ENCODE peak calls at places on chromosomes 2 and 18, in four cellular contexts. One of them, this sample, is unnamed.

GRCh38 chr2:177767768-177768167 is 304.8 kb downstream of the PDE11A start:
- DNase-seq in K562: no peak
- DNase-seq in WTC11: no peak
- DNase-seq in SK-N-SH: no peak
- DNase-seq in this sample: no peak

GRCh38 chr2:210268281-210268680 is 43.0 kb upstream of the ACADL start:
- DNase-seq in K562: no peak
- DNase-seq in SK-N-SH: no peak
- DNase-seq in WTC11: no peak
- DNase-seq in this sample: no peak

GRCh38 chr2:47094519-47095155 is 60.5 kb downstream of the STPG4 start:
- DNase-seq in WTC11: no peak
- DNase-seq in K562: no peak
- DNase-seq in SK-N-SH: peak
- DNase-seq in this sample: no peak

GRCh38 chr2:190467575-190468083 is 59.5 kb downstream of the MFSD6 start:
- DNase-seq in K562: no peak
- DNase-seq in WTC11: no peak
- DNase-seq in SK-N-SH: no peak
- DNase-seq in this sample: no peak

GRCh38 chr2:176931588-176932563 is 280.7 kb upstream of the HNRNPA3 start:
- DNase-seq in WTC11: no peak
- DNase-seq in SK-N-SH: peak
- DNase-seq in K562: peak
- DNase-seq in this sample: no peak

GRCh38 chr2:130878933-130879332 is 42.2 kb downstream of the ARHGEF4 start:
- DNase-seq in WTC11: no peak
- DNase-seq in SK-N-SH: no peak
- DNase-seq in K562: no peak
- DNase-seq in this sample: no peak

GRCh38 chr2:69546646-69547045 is 96.9 kb downstream of the AAK1 start:
- DNase-seq in WTC11: no peak
- DNase-seq in SK-N-SH: no peak
- DNase-seq in K562: no peak
- DNase-seq in this sample: no peak

GRCh38 chr18:64202229-64202835 is 53.4 kb upstream of the LINC00305 start:
- DNase-seq in K562: no peak
- DNase-seq in WTC11: no peak
- DNase-seq in SK-N-SH: no peak
- DNase-seq in this sample: no peak

GRCh38 chr2:182148344-182148743 is 162.7 kb downstream of the PPP1R1C start:
- DNase-seq in SK-N-SH: no peak
- DNase-seq in WTC11: no peak
- DNase-seq in K562: no peak
- DNase-seq in this sample: no peak

GRCh38 chr2:216149741-216150140 is 40.6 kb downstream of the XRCC5 start:
- DNase-seq in SK-N-SH: no peak
- DNase-seq in K562: no peak
- DNase-seq in WTC11: no peak
- DNase-seq in this sample: no peak

GRCh38 chr2:85950743-85951142 is 62.0 kb upstream of the ST3GAL5 start:
- DNase-seq in K562: no peak
- DNase-seq in SK-N-SH: no peak
- DNase-seq in WTC11: no peak
- DNase-seq in this sample: no peak

GRCh38 chr2:120887844-120888243 is 152.2 kb downstream of the GLI2 start:
- DNase-seq in K562: no peak
- DNase-seq in SK-N-SH: no peak
- DNase-seq in WTC11: no peak
- DNase-seq in this sample: no peak

GRCh38 chr18:52054301-52054700 is 285.7 kb upstream of the DCC start:
- DNase-seq in K562: no peak
- DNase-seq in SK-N-SH: no peak
- DNase-seq in WTC11: no peak
- DNase-seq in this sample: no peak

GRCh38 chr18:9838144-9838877 is 47.5 kb upstream of the TXNDC2 start:
- DNase-seq in WTC11: peak
- DNase-seq in SK-N-SH: no peak
- DNase-seq in K562: no peak
- DNase-seq in this sample: no peak

GRCh38 chr2:163554864-163555263 is 180.9 kb downstream of the FIGN start:
- DNase-seq in SK-N-SH: no peak
- DNase-seq in WTC11: no peak
- DNase-seq in K562: no peak
- DNase-seq in this sample: no peak

GRCh38 chr18:70296289-70296688 is 7.4 kb downstream of the SOCS6 start:
- DNase-seq in SK-N-SH: peak
- DNase-seq in WTC11: no peak
- DNase-seq in K562: peak
- DNase-seq in this sample: peak

GRCh38 chr18:5444847-5445246 is 99.0 kb downstream of the EPB41L3 start:
- DNase-seq in WTC11: no peak
- DNase-seq in SK-N-SH: no peak
- DNase-seq in K562: no peak
- DNase-seq in this sample: no peak

GRCh38 chr2:25337891-25338290 is 3.8 kb downstream of the DNMT3A start:
- DNase-seq in K562: no peak
- DNase-seq in WTC11: no peak
- DNase-seq in SK-N-SH: peak
- DNase-seq in this sample: no peak

GRCh38 chr2:206084468-206084869 is 1.5 kb downstream of the INO80D start:
- DNase-seq in K562: peak
- DNase-seq in SK-N-SH: peak
- DNase-seq in WTC11: peak
- DNase-seq in this sample: peak

GRCh38 chr2:5692561-5693287 is 540 bp downstream of the SOX11 start:
- DNase-seq in SK-N-SH: peak
- DNase-seq in K562: no peak
- DNase-seq in WTC11: peak
- DNase-seq in this sample: no peak

GRCh38 chr2:136319227-136319626 is 201.3 kb upstream of the CXCR4 start:
- DNase-seq in WTC11: peak
- DNase-seq in K562: no peak
- DNase-seq in SK-N-SH: no peak
- DNase-seq in this sample: no peak

GRCh38 chr18:21406111-21406510 is 164.1 kb downstream of the GREB1L start:
- DNase-seq in SK-N-SH: no peak
- DNase-seq in WTC11: no peak
- DNase-seq in K562: no peak
- DNase-seq in this sample: no peak

GRCh38 chr18:77821892-77822291 is 572.2 kb downstream of the GALR1 start:
- DNase-seq in SK-N-SH: no peak
- DNase-seq in K562: no peak
- DNase-seq in WTC11: no peak
- DNase-seq in this sample: no peak

GRCh38 chr2:234165421-234165820 is 114.9 kb downstream of the SPP2 start:
- DNase-seq in SK-N-SH: peak
- DNase-seq in WTC11: no peak
- DNase-seq in K562: no peak
- DNase-seq in this sample: no peak

GRCh38 chr2:239275871-239276812 is 124.7 kb downstream of the HDAC4 start:
- DNase-seq in K562: no peak
- DNase-seq in WTC11: no peak
- DNase-seq in SK-N-SH: peak
- DNase-seq in this sample: no peak

GRCh38 chr2:102971661-102972060 is 209.8 kb downstream of the TMEM182 start:
- DNase-seq in SK-N-SH: no peak
- DNase-seq in K562: no peak
- DNase-seq in WTC11: no peak
- DNase-seq in this sample: no peak

GRCh38 chr2:28465148-28465885 is 30.5 kb upstream of the PLB1 start:
- DNase-seq in K562: no peak
- DNase-seq in WTC11: no peak
- DNase-seq in SK-N-SH: no peak
- DNase-seq in this sample: peak

GRCh38 chr2:128798502-128799283 is 480.0 kb upstream of the HS6ST1 start:
- DNase-seq in SK-N-SH: no peak
- DNase-seq in WTC11: no peak
- DNase-seq in K562: no peak
- DNase-seq in this sample: no peak

GRCh38 chr18:9049495-9049809 is 53.0 kb upstream of the NDUFV2 start:
- DNase-seq in SK-N-SH: no peak
- DNase-seq in K562: no peak
- DNase-seq in WTC11: no peak
- DNase-seq in this sample: no peak

GRCh38 chr2:127576433-127577207 is 41.1 kb downstream of the MYO7B start:
- DNase-seq in K562: no peak
- DNase-seq in SK-N-SH: peak
- DNase-seq in WTC11: no peak
- DNase-seq in this sample: no peak

GRCh38 chr2:204989877-204990276 is 444.6 kb downstream of the PARD3B start:
- DNase-seq in K562: no peak
- DNase-seq in SK-N-SH: no peak
- DNase-seq in WTC11: no peak
- DNase-seq in this sample: no peak

GRCh38 chr2:220440731-220441130 is 813.3 kb downstream of the SLC4A3 start:
- DNase-seq in WTC11: no peak
- DNase-seq in SK-N-SH: no peak
- DNase-seq in K562: no peak
- DNase-seq in this sample: no peak

GRCh38 chr2:7593286-7593685 is 676.1 kb downstream of the RNF144A start:
- DNase-seq in WTC11: no peak
- DNase-seq in K562: no peak
- DNase-seq in SK-N-SH: no peak
- DNase-seq in this sample: no peak

GRCh38 chr2:9771481-9772017 is 71.7 kb upstream of the TAF1B start:
- DNase-seq in WTC11: no peak
- DNase-seq in SK-N-SH: peak
- DNase-seq in K562: no peak
- DNase-seq in this sample: peak

GRCh38 chr2:230888824-230889400 is 24.2 kb downstream of the ITM2C start:
- DNase-seq in K562: no peak
- DNase-seq in SK-N-SH: no peak
- DNase-seq in WTC11: no peak
- DNase-seq in this sample: no peak
- TF ChIP-seq FOXJ3 in K562: no peak
- TF ChIP-seq FOXJ3 in SK-N-SH: no peak
- TF ChIP-seq FOXJ3 in WTC11: no peak
- TF ChIP-seq FOXJ3 in this sample: no peak

GRCh38 chr2:208334230-208334629 is 68.2 kb downstream of the PIKFYVE start:
- DNase-seq in WTC11: no peak
- DNase-seq in K562: no peak
- DNase-seq in SK-N-SH: no peak
- DNase-seq in this sample: no peak
- TF ChIP-seq FOXJ3 in WTC11: no peak
- TF ChIP-seq FOXJ3 in K562: no peak
- TF ChIP-seq FOXJ3 in SK-N-SH: no peak
- TF ChIP-seq FOXJ3 in this sample: no peak

GRCh38 chr18:74654637-74655036 is 57.0 kb downstream of the ZNF407 start:
- DNase-seq in SK-N-SH: peak
- DNase-seq in WTC11: no peak
- DNase-seq in K562: no peak
- DNase-seq in this sample: no peak
- TF ChIP-seq FOXJ3 in SK-N-SH: no peak
- TF ChIP-seq FOXJ3 in WTC11: no peak
- TF ChIP-seq FOXJ3 in K562: no peak
- TF ChIP-seq FOXJ3 in this sample: no peak

GRCh38 chr2:37809525-37809924 is 115.6 kb upstream of the RMDN2 start:
- DNase-seq in K562: no peak
- DNase-seq in SK-N-SH: peak
- DNase-seq in WTC11: peak
- DNase-seq in this sample: no peak
- TF ChIP-seq FOXJ3 in K562: no peak
- TF ChIP-seq FOXJ3 in SK-N-SH: no peak
- TF ChIP-seq FOXJ3 in WTC11: no peak
- TF ChIP-seq FOXJ3 in this sample: no peak

DNA sequence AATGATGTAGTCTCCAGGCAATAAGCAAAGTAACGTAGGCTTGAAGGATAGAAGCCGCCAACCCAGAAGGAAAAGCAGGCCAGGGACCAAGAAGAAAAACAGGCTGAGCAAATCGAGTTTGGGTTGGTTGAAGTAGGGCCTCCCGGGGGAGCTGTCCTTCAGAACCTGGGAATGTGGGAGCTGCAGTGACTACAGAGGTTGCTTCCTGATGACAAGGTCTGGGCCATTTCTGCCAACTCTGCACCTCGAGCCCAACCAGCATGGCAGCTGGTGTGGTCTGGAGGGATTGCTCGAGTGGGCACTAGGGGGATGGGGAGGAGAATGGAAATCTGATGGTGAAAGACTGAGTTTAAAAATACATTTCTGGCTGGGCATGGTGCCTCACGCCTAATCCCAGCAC is 14.1 kb downstream of the ACMSD start:
- DNase-seq in K562: no peak
- DNase-seq in SK-N-SH: no peak
- DNase-seq in WTC11: peak
- DNase-seq in this sample: no peak
- TF ChIP-seq FOXJ3 in K562: no peak
- TF ChIP-seq FOXJ3 in SK-N-SH: no peak
- TF ChIP-seq FOXJ3 in WTC11: no peak
- TF ChIP-seq FOXJ3 in this sample: no peak

DNA sequence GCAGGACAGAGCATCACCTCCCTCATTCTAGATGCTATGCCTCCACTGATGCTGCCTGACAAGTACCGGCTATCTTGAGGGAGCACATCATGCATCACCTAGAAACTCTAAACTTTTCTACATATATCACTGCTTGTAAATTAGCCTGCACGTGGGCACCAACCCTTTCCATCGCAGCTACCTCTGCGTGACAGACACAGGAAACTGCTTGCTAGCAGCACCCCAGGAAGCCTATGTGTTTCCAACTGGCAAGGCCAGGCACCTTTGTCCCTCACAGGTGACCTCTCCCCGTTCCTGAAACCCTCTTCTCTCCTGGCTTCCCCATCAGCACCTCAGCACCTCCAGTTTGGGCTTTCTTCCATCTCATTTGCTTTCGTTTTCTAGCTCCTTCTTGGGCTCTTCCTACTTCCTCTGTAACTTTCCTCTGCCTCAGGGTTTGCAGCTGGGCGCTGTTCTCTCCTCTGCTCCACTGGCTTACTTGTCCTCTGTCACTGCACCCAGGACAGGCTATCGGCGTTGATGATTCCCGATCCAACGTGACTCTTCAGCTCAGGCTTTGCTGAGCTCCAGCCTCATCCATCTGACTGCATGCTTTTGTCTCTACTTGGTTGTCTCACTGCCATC is 362.6 kb downstream of the CYRIA start:
- DNase-seq in SK-N-SH: no peak
- DNase-seq in K562: no peak
- DNase-seq in WTC11: no peak
- DNase-seq in this sample: no peak
- TF ChIP-seq FOXJ3 in SK-N-SH: no peak
- TF ChIP-seq FOXJ3 in K562: no peak
- TF ChIP-seq FOXJ3 in WTC11: no peak
- TF ChIP-seq FOXJ3 in this sample: no peak